ENCODE peak calls at places on chromosomes 11 and 22, in four cellular contexts. One of them, this sample, is unnamed.

GRCh38 chr22:21726650-21727049 is 8.9 kb downstream of the YPEL1 start:
- DNase-seq in LHCN-M2: no peak
- DNase-seq in HCT116: peak
- DNase-seq in neural progenitor cell: peak
- DNase-seq in this sample: peak

GRCh38 chr22:20807315-20807752 is 33.4 kb downstream of the SERPIND1 start:
- DNase-seq in LHCN-M2: peak
- DNase-seq in HCT116: peak
- DNase-seq in neural progenitor cell: no peak
- DNase-seq in this sample: no peak

GRCh38 chr11:60756307-60757032 is at the start of gene MS4A15:
- DNase-seq in LHCN-M2: peak
- DNase-seq in HCT116: peak
- DNase-seq in neural progenitor cell: peak
- DNase-seq in this sample: peak

GRCh38 chr11:8608646-8609045 is 14.6 kb upstream of the STK33 start:
- DNase-seq in LHCN-M2: peak
- DNase-seq in HCT116: no peak
- DNase-seq in neural progenitor cell: no peak
- DNase-seq in this sample: no peak

GRCh38 chr11:38788591-38788990 is 2190.6 kb upstream of the RAG2 start:
- DNase-seq in LHCN-M2: no peak
- DNase-seq in HCT116: no peak
- DNase-seq in neural progenitor cell: no peak
- DNase-seq in this sample: no peak

GRCh38 chr11:68447015-68447801 is 13.3 kb upstream of the PPP6R3 start:
- DNase-seq in LHCN-M2: peak
- DNase-seq in HCT116: peak
- DNase-seq in neural progenitor cell: peak
- DNase-seq in this sample: peak

GRCh38 chr11:69535928-69536327 is 54.5 kb downstream of the LINC01488 start:
- DNase-seq in LHCN-M2: no peak
- DNase-seq in HCT116: no peak
- DNase-seq in neural progenitor cell: no peak
- DNase-seq in this sample: no peak

GRCh38 chr11:64788321-64789215 is 10.2 kb upstream of the SF1 start:
- DNase-seq in LHCN-M2: no peak
- DNase-seq in HCT116: no peak
- DNase-seq in neural progenitor cell: no peak
- DNase-seq in this sample: no peak

GRCh38 chr11:101346591-101346990 is 217.0 kb upstream of the PGR start:
- DNase-seq in LHCN-M2: peak
- DNase-seq in HCT116: no peak
- DNase-seq in neural progenitor cell: no peak
- DNase-seq in this sample: no peak

GRCh38 chr11:65298655-65299179 is 15.9 kb upstream of the CDC42EP2 start:
- DNase-seq in LHCN-M2: peak
- DNase-seq in HCT116: no peak
- DNase-seq in neural progenitor cell: no peak
- DNase-seq in this sample: no peak

This sample was measured in RPMI8226.